ENCODE peak calls at places on chromosomes 13 and 19, in seven cellular contexts. T is fibroblast of lung, A is PC-3, X is neuronal stem cell, B is IMR-90, G is DND-41, F is PC-9. D is an unnamed sample.

GRCh38 chr13:41900918-41901317 is 60.0 kb downstream of the VWA8 start:
- DNase-seq in G (no peak), X (no peak), A (peak), B (peak), T (no peak), F (no peak), D (no peak)

GRCh38 chr19:5547881-5548280 is 19.9 kb downstream of the TINCR start:
- DNase-seq in A (peak), B (peak), X (no peak), T (peak), G (peak), F (peak), D (peak)

GRCh38 chr19:29012457-29012856 is 200.5 kb downstream of the UQCRFS1 start:
- DNase-seq in F (no peak), T (no peak), B (no peak), G (no peak), A (no peak), X (no peak), D (no peak)

GRCh38 chr19:19538077-19538764 is at the start of gene CILP2:
- DNase-seq in A (peak), F (peak), X (peak), G (no peak), B (no peak), T (no peak), D (peak)

GRCh38 chr19:12786149-12786870 is 5.0 kb upstream of the JUNB start:
- DNase-seq in X (no peak), G (no peak), T (no peak), F (peak), A (peak), B (no peak), D (peak)

GRCh38 chr19:6047741-6048231 is 62.5 kb downstream of the RFX2 start:
- DNase-seq in X (peak), T (peak), A (peak), G (no peak), B (peak), F (no peak), D (peak)

GRCh38 chr13:24232037-24232436 is 71.5 kb downstream of the SPATA13 start:
- DNase-seq in G (no peak), X (no peak), F (no peak), B (no peak), T (no peak), A (peak), D (no peak)

GRCh38 chr19:2015611-2015950 is at the start of gene BTBD2:
- DNase-seq in A (peak), T (peak), F (no peak), B (peak), G (peak), X (peak), D (peak)

GRCh38 chr13:67238277-67238859 is 8.2 kb upstream of the PCDH9 start:
- DNase-seq in F (no peak), T (peak), X (peak), A (peak), G (no peak), B (peak), D (peak)

GRCh38 chr19:7618771-7619510 is 10.4 kb downstream of the XAB2 start:
- DNase-seq in F (peak), T (no peak), B (no peak), X (no peak), G (no peak), A (peak), D (no peak)

GRCh38 chr13:44155422-44156293 is 218.0 kb upstream of the SERP2 start:
- DNase-seq in G (no peak), A (no peak), X (no peak), T (peak), F (no peak), B (peak), D (no peak)

GRCh38 chr19:38433268-38433733 is at the start of gene RYR1:
- DNase-seq in X (peak), A (no peak), G (no peak), F (peak), B (no peak), T (no peak), D (peak)

GRCh38 chr19:2788237-2788636 is 2.9 kb downstream of the THOP1 start:
- DNase-seq in T (no peak), X (no peak), B (no peak), F (no peak), G (no peak), A (no peak), D (no peak)

GRCh38 chr13:110653271-110653670 is 37.9 kb downstream of the NAXD start:
- DNase-seq in F (no peak), G (no peak), A (no peak), T (no peak), X (no peak), B (no peak), D (no peak)

GRCh38 chr13:27821566-27821965 is 29.3 kb downstream of the GSX1 start:
- DNase-seq in F (no peak), G (no peak), B (no peak), X (no peak), A (no peak), T (peak), D (no peak)

GRCh38 chr13:39414339-39414738 is 188.7 kb downstream of the LHFPL6 start:
- DNase-seq in T (no peak), F (no peak), X (no peak), A (no peak), G (no peak), B (no peak), D (no peak)

GRCh38 chr19:51093510-51094345 is 11.0 kb upstream of the KLK14 start:
- DNase-seq in X (no peak), G (no peak), F (no peak), T (no peak), A (peak), B (no peak), D (no peak)

GRCh38 chr19:51096473-51097165 is 11.6 kb downstream of the CTU1 start:
- DNase-seq in F (no peak), X (no peak), A (peak), T (no peak), B (no peak), G (no peak), D (peak)

GRCh38 chr19:51093066-51093465 is 10.4 kb upstream of the KLK14 start:
- DNase-seq in X (no peak), B (no peak), T (no peak), A (no peak), G (no peak), F (no peak), D (no peak)

GRCh38 chr19:51097166-51097736 is 11.0 kb downstream of the CTU1 start:
- DNase-seq in A (peak), F (peak), G (peak), B (peak), X (peak), T (peak), D (peak)

DNA sequence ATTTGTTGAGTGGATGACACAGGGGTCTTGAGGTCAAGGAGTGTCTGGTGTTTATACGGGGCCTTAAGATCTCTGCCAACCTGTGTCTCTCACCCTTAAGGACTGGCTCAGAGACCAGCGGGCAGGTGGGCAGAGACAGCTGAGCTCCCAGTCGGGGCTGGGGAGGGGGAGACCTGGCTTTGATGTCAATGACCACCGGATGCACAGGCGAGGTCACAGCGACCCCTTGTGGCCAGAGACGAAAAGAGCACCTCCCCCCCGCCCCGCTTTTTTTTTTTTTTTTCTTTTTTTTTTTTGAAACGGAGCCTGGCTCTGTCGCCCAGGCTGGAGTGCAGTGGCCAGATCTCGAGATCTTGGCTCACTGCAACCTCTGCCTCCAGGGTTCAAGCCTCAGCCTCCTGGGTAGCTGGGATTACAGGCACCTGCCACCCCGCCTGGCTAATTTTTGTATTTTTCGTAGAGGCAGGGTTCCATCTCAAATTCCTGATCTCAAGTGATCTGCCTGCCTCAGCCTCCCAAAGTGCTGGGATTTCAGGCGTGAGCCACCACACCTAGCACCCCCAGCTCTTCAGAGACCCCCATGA is 12.1 kb upstream of the KLK14 start:
- DNase-seq in T (no peak), X (peak), B (no peak), G (peak), A (peak), F (peak), D (peak)
- H3K4me2 ChIP-seq in T (no peak), X (no peak), B (no peak), G (no peak), A (no peak), F (no peak), D (no peak)

GRCh38 chr19:49130325-49130724 is 11.0 kb downstream of the PPFIA3 start:
- DNase-seq in B (no peak), X (no peak), T (no peak), A (no peak), G (no peak), F (no peak), D (no peak)

GRCh38 chr19:49136771-49137171 is 17.4 kb downstream of the PPFIA3 start:
- DNase-seq in B (peak), T (peak), X (no peak), G (no peak), A (no peak), F (no peak), D (no peak)

GRCh38 chr19:49132974-49133609 is 13.7 kb downstream of the PPFIA3 start:
- DNase-seq in X (no peak), T (no peak), A (no peak), G (no peak), F (no peak), B (no peak), D (no peak)

GRCh38 chr19:49135686-49136085 is 16.3 kb downstream of the PPFIA3 start:
- DNase-seq in B (no peak), X (no peak), T (no peak), F (no peak), G (no peak), A (no peak), D (no peak)

DNA sequence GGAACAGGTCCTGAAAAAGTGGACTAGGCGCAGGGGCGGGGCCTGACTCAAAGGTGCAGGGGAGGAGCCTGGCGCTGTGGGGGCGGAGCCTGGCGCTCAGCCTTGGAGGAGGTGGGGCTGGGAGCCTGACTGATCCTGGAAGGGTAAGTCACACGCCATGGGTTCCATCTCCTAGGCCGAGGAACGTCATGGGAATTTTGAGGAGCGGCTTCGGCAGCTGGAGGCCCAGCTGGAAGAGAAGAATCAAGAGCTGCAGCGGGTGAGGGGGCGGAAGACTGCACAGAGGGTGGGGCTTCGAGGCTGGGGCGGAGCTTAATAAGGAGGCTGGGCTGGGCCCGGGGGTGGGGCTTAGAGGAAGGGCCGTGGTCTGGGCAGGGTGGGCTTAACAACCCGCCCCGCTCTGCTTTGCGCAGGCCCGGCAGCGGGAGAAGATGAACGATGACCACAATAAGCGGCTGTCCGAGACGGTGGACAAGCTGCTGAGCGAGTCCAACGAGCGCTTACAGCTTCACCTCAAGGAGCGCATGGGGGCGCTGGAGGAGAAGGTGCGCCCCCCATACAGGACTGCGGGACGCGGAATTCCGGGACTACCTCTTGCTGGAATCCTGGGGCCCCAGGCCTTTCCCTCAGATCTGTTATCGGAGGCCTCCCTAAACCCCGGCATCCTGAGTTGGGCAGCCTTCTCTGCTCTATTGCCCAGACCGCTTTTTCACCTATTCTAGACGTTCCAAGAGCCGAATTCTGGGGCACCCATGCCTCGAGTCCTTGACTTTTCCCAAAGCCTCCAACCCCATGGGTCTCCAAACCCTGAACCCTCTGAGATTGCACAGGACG is 14.5 kb downstream of the PPFIA3 start:
- DNase-seq in G (peak), A (no peak), T (peak), B (peak), F (no peak), X (no peak), D (no peak)
- H3K4me2 ChIP-seq in G (no peak), A (no peak), T (no peak), B (peak), F (no peak), X (peak), D (no peak)

DNA sequence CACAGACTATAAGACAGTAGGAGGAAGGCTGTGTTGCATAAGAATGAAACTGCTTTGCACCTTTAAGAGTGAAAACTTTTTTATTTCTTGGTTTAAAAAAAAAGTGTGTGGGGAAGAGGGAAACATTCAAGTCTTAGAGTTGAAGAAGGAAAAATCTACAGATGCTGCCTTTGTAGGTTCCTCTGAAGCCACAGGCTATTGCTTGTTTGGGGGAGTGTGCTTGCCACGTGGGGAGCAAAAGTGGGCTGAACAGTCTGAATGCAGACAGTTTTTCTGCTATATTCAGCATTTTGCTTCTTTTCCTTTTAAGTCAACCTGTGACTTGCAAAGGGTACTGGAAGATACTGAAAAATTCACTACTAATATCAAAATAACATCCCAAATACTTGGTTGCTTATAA is 36.9 kb downstream of the EFNB2 start:
- DNase-seq in A (no peak), F (no peak), B (no peak), G (peak), T (no peak), X (no peak), D (no peak)
- H3K4me2 ChIP-seq in A (no peak), F (no peak), B (no peak), G (peak), T (no peak), X (no peak), D (no peak)

GRCh38 chr19:35909684-35910035 is 1.6 kb upstream of the TYROBP start:
- DNase-seq in T (no peak), B (no peak), X (no peak), G (no peak), F (no peak), A (no peak), D (peak)
- H3K4me2 ChIP-seq in T (no peak), B (no peak), X (no peak), G (no peak), F (no peak), A (no peak), D (peak)